ENCODE peak calls at places on chromosomes 11 and 22, in six cellular contexts. Y, S, D, I, K and X are unnamed samples. For H3K4me1, the result is how much of the 10 kb centered on the place peaks cover.

GRCh38 chr11:19714387-19715363 is 2.0 kb downstream of the NAV2 start:
- DNase-seq in Y (peak), S (no peak), D (no peak), I (no peak), K (peak), X (no peak)

GRCh38 chr22:33917744-33918406 is 2.4 kb downstream of the LARGE1 start:
- DNase-seq in Y (no peak), S (no peak), D (no peak), I (no peak), K (peak), X (no peak)

GRCh38 chr22:20773793-20774212 is at the start of gene SERPIND1:
- DNase-seq in Y (no peak), S (no peak), D (no peak), I (no peak), K (no peak), X (no peak)

GRCh38 chr11:26801601-26802000 is 79.7 kb upstream of the SLC5A12 start:
- DNase-seq in Y (no peak), S (no peak), D (no peak), I (no peak), K (no peak), X (no peak)

GRCh38 chr11:61871158-61871597 is 20.2 kb downstream of the FADS3 start:
- DNase-seq in Y (peak), S (peak), D (peak), I (peak), K (peak), X (peak)

GRCh38 chr11:61587541-61587941 is 6.7 kb upstream of the SYT7 start:
- DNase-seq in Y (peak), S (peak), D (peak), I (no peak), K (peak), X (peak)

GRCh38 chr11:45895553-45896259 is 10.3 kb downstream of the MAPK8IP1 start:
- DNase-seq in Y (no peak), S (no peak), D (no peak), I (no peak), K (no peak), X (no peak)

GRCh38 chr22:49169074-49169744 is 658.5 kb downstream of the BRD1 start:
- DNase-seq in Y (peak), S (no peak), D (no peak), I (no peak), K (no peak), X (no peak)

GRCh38 chr11:2263012-2263565 is 7.3 kb downstream of the ASCL2 start:
- DNase-seq in Y (no peak), S (no peak), D (no peak), I (no peak), K (no peak), X (no peak)

GRCh38 chr11:66559141-66559861 is 9.1 kb downstream of the CTSF start:
- DNase-seq in Y (no peak), S (no peak), D (peak), I (no peak), K (peak), X (peak)

GRCh38 chr11:126415128-126415527 is 59.6 kb downstream of the ST3GAL4 start:
- DNase-seq in Y (no peak), S (no peak), D (peak), I (no peak), K (no peak), X (no peak)

GRCh38 chr22:38230108-38230825 is 28.5 kb downstream of the MAFF start:
- DNase-seq in Y (no peak), S (no peak), D (peak), I (no peak), K (peak), X (peak)

GRCh38 chr11:47715082-47715669 is at the start of gene AGBL2:
- DNase-seq in Y (peak), S (peak), D (peak), I (peak), K (peak), X (peak)

GRCh38 chr11:61927501-61927900 is 10.1 kb upstream of the RAB3IL1 start:
- DNase-seq in Y (no peak), S (no peak), D (no peak), I (no peak), K (no peak), X (no peak)

GRCh38 chr22:44620129-44620840 is 81.7 kb upstream of the PRR5 start:
- DNase-seq in Y (no peak), S (peak), D (peak), I (peak), K (peak), X (peak)

GRCh38 chr22:36379593-36380361 is 8.0 kb downstream of the MYH9 start:
- DNase-seq in Y (no peak), S (no peak), D (no peak), I (no peak), K (no peak), X (peak)

GRCh38 chr11:3837793-3838192 is 3.0 kb downstream of the RHOG start:
- DNase-seq in Y (no peak), S (no peak), D (peak), I (no peak), K (no peak), X (no peak)

GRCh38 chr11:90229791-90230190 is 6.9 kb upstream of the CHORDC1 start:
- DNase-seq in Y (no peak), S (no peak), D (no peak), I (no peak), K (no peak), X (no peak)

GRCh38 chr11:59199546-59200420 is 12.9 kb downstream of the MPEG1 start:
- DNase-seq in Y (no peak), S (no peak), D (no peak), I (no peak), K (no peak), X (no peak)

GRCh38 chr11:33881651-33882279 is 10.1 kb downstream of the LMO2 start:
- DNase-seq in Y (no peak), S (no peak), D (no peak), I (no peak), K (no peak), X (no peak)

GRCh38 chr11:62489204-62489603 is 57.4 kb downstream of the AHNAK start:
- DNase-seq in Y (no peak), S (no peak), D (no peak), I (no peak), K (no peak), X (no peak)

GRCh38 chr11:2931416-2931746 is 2.2 kb upstream of the PHLDA2 start:
- DNase-seq in Y (no peak), S (no peak), D (no peak), I (no peak), K (no peak), X (no peak)

GRCh38 chr11:26028294-26028954 is 303.5 kb upstream of the ANO3 start:
- DNase-seq in Y (no peak), S (no peak), D (no peak), I (no peak), K (no peak), X (no peak)

GRCh38 chr11:84607975-84608787 is 1019.0 kb downstream of the DLG2 start:
- DNase-seq in Y (no peak), S (no peak), D (no peak), I (no peak), K (no peak), X (no peak)

GRCh38 chr11:128757886-128758612 is 64.2 kb downstream of the FLI1 start:
- DNase-seq in Y (no peak), S (no peak), D (peak), I (no peak), K (no peak), X (no peak)

GRCh38 chr11:77617892-77618291 is 19.7 kb downstream of the CLNS1A start:
- DNase-seq in Y (no peak), S (no peak), D (no peak), I (no peak), K (no peak), X (no peak)

GRCh38 chr11:119671561-119672015 is 57.4 kb downstream of the NECTIN1 start:
- DNase-seq in Y (no peak), S (no peak), D (no peak), I (no peak), K (no peak), X (no peak)

GRCh38 chr11:105838668-105839403 is 183.2 kb downstream of the MSANTD4 start:
- DNase-seq in Y (no peak), S (no peak), D (no peak), I (no peak), K (no peak), X (no peak)

GRCh38 chr22:30324008-30324730 is 2.6 kb downstream of the TBC1D10A start:
- DNase-seq in Y (no peak), S (no peak), D (no peak), I (no peak), K (no peak), X (peak)

GRCh38 chr22:30326704-30327362 is at the start of gene TBC1D10A:
- DNase-seq in Y (peak), S (peak), D (peak), I (peak), K (peak), X (peak)

GRCh38 chr22:30327864-30328345 is 1.2 kb upstream of the TBC1D10A start:
- DNase-seq in Y (no peak), S (no peak), D (no peak), I (no peak), K (peak), X (no peak)

GRCh38 chr22:30325724-30326703 is 727 bp downstream of the TBC1D10A start:
- DNase-seq in Y (no peak), S (no peak), D (peak), I (no peak), K (peak), X (no peak)

DNA sequence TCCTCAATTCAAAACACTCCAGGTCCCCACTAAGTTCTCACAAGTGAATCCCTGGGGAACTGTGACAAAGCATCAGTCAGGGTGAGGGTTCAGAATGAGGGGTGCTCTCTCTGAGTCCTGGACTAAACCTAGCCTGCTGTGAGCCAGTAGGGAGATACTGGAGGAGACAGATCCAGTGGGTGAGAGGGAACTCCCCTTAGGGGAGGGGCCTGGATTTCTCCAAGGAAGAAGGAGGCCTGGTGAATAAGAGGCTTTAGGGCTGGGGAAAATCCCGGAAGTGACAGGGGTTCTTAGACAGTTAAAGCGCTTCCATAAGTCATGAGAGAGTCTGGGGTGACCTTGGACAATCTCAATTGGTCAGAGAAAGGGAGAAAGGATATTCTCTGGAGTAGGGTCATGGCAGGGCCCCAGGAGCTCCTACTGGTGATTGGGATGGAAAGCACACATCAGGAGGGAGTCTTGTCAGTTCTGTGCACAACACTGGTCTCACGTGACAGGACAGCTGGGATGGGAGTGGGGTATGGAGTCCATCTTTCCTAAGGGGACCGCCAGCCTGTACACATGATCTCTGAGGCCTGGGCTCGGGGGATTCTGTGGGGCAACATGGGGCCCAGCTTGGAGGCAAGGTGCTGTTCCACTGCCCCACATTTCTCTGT is 1.5 kb downstream of the TBC1D10A start:
- DNase-seq in Y (no peak), S (no peak), D (peak), I (no peak), K (no peak), X (no peak)
- H3K4me1 ChIP-seq in Y (half or more), S (under half), D (under half), I (under half), K (under half), X (half or more)

DNA sequence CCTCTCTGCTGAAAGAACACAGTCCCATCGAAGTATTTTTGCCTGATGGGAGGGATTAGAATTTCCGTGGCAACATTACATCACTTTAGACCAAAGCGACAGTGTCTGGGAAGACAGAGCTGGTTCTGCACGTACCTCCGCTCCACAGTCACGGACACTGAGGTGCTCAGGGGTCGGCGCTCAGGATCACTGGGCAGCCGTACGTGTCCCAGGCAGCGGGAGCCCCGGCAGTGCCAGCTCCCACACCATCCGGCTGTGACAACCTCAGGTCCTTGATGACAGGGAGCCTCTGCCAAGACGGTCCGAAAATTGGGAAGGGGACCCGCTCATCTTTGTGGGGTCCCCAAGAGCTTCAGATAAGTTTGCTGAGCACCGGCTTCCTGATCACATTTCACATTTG is 61.8 kb upstream of the LINC01488 start:
- DNase-seq in Y (peak), S (no peak), D (no peak), I (no peak), K (no peak), X (no peak)
- H3K4me1 ChIP-seq in Y (under half), S (under half), D (under half), I (under half), K (under half), X (under half)

GRCh38 chr11:31813242-31813960 is 2.3 kb upstream of the PAX6 start:
- DNase-seq in Y (no peak), S (no peak), D (no peak), I (no peak), K (no peak), X (no peak)
- H3K4me1 ChIP-seq in Y (half or more), S (under half), D (half or more), I (under half), K (under half), X (half or more)

DNA sequence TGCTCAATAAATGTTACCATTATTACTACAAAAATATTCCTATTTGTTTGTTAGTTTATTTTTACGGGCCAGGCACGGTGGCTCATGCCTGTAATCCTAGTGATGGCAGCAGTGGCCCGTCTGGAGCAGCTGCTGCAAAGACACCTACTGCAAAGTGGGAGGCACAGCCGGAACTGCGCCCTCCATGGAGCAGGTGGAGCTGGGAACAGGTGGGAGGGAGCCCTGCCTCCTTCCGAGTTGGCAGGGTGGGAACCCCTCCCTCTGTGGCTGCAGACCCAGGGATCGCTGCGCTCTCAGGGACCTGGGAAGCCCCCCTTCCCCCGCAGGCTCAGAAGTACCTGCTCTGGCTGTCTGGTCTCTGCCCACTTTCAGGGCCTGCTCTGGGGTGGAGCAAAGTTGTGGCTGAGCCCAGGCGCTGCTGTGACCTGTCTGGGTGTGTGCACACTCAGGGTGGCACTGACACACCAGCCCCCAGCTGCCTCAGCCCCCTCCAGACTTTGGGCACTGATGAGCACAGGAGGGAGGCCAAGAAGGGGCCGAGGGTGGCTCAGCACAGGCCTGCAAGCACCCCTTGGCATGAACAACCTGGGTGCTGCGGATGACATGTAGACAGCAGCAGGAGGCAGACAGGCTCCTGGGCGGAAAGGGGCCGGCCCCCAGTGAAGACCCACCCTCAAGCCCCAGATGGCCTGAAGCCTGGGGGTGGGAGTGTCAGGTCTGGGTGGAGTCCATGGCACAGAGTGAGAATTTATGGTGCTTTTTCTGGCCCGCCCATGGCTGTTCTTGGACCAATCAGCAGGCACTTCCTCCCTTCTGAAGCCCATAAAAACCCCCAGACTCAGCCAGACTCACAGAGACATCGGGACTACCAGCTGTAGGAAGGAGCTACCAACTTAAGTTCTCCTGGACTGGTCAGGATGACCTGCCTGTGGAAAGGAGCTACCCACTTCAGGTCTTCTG is 103.7 kb upstream of the CLMP start:
- DNase-seq in Y (no peak), S (no peak), D (no peak), I (no peak), K (peak), X (no peak)
- H3K4me1 ChIP-seq in Y (under half), S (under half), D (under half), I (under half), K (under half), X (under half)

DNA sequence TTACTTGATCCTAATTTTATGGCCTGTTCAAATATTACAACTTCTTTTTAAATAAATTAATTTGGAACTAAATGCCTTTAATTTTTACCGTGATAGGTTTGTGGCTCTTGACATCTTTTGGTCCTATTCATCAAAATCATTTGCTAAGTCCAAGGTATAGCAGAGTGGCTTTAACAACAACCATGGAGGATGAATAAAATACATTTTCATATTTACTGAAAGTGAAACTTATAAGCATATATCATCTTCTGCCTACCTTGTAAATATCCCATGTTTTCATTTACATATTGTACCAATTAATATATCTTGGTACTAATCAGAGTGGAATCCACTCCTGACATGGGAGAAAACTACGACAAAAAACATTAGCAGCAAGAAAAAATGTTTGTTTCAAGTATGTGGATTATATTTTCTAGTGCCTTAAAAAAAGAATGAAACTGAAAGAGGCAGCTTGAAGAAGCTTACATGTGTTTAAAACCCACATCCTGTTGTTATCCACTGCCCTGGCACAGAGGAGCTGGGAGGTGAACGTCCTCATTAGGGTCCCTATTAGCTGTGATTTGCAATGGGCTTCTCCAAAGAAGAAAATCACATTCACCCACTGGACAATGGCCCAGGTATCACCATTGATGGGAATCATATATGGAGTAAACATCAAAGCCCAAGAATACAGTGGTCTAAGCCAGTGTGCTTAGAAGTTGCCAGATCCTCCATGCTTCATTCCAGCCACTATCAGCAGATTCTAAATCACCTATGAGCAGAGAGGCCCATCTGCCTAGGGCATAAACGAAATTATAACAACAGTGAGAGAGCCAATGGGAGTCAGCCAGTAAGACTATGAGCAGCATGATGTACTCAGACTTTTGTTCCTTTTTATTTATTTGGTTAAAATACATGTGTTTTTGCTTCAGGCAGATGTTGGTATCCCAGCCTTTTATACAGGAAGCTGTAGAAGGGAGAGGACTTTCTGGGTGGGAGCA is 84.7 kb downstream of the MAML2 start:
- DNase-seq in Y (no peak), S (no peak), D (no peak), I (no peak), K (no peak), X (peak)
- H3K4me1 ChIP-seq in Y (half or more), S (under half), D (under half), I (under half), K (under half), X (half or more)

DNA sequence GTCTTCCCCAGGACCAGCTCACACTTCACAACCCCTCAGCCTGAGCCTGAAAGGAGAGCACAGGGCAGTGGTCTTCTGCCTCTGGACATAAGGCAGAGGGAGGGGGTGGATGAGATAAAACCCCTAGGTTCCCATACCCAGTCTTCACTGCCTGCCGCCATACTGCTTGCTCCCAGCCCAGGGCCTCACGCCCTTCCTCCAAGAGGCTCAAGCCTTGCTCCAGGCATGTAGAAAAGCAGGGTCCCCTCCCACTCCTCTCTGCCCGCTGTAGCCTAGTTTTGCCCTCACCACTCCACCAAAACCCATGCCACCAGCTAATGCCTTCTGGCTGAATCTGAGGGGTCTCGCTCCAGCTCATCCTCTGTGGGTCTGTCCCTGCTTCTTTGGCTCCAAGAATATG is 5.2 kb downstream of the ARRB1 start:
- DNase-seq in Y (no peak), S (no peak), D (no peak), I (no peak), K (no peak), X (no peak)
- H3K4me1 ChIP-seq in Y (half or more), S (under half), D (half or more), I (under half), K (under half), X (half or more)

DNA sequence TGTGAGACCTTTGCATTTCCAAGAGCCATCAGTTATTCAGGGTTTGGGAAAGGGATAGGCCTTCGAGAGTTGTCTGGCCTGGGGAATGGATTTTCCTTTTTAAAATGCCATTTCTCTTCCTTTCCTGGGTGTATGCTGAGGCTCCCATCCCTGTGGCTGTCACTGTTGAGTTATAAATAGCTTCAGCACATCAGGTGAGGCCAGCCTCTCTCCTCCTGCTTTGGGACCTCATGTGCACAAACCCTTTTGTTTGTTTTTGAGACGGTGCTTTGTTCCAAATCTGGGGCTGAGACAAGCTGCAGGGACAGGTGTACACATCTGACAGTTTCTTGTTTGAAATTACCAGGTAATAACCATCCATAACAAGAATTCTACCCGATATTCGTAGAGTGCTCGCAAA is 1.3 kb downstream of the TEF start:
- DNase-seq in Y (no peak), S (no peak), D (no peak), I (no peak), K (no peak), X (no peak)
- H3K4me1 ChIP-seq in Y (under half), S (under half), D (under half), I (under half), K (under half), X (under half)